ENCODE peak calls at places on chromosomes 11 and 22, in five cellular contexts. One of them, this sample, is unnamed.

GRCh38 chr11:120808616-120809050 is 215.3 kb upstream of the TBCEL start:
- DNase-seq in psoas muscle: no peak
- DNase-seq in brain microvascular endothelial cell: no peak
- DNase-seq in fibroblast of lung: no peak
- DNase-seq in mammary epithelial cell: no peak
- DNase-seq in this sample: no peak

GRCh38 chr11:62125881-62126280 is 2.1 kb downstream of the INCENP start:
- DNase-seq in mammary epithelial cell: peak
- DNase-seq in brain microvascular endothelial cell: no peak
- DNase-seq in psoas muscle: no peak
- DNase-seq in fibroblast of lung: no peak
- DNase-seq in this sample: no peak

GRCh38 chr22:46777609-46777970 is 15.1 kb downstream of the TBC1D22A start:
- DNase-seq in brain microvascular endothelial cell: no peak
- DNase-seq in mammary epithelial cell: no peak
- DNase-seq in psoas muscle: no peak
- DNase-seq in fibroblast of lung: no peak
- DNase-seq in this sample: no peak

GRCh38 chr11:2156416-2157182 is 4.4 kb downstream of the INS start:
- DNase-seq in brain microvascular endothelial cell: peak
- DNase-seq in psoas muscle: peak
- DNase-seq in mammary epithelial cell: peak
- DNase-seq in fibroblast of lung: peak
- DNase-seq in this sample: peak

GRCh38 chr11:119622454-119623143 is 106.4 kb downstream of the NECTIN1 start:
- DNase-seq in fibroblast of lung: no peak
- DNase-seq in brain microvascular endothelial cell: no peak
- DNase-seq in mammary epithelial cell: no peak
- DNase-seq in psoas muscle: peak
- DNase-seq in this sample: no peak

GRCh38 chr11:78101073-78101472 is 21.4 kb upstream of the NDUFC2 start:
- DNase-seq in brain microvascular endothelial cell: no peak
- DNase-seq in psoas muscle: no peak
- DNase-seq in mammary epithelial cell: no peak
- DNase-seq in fibroblast of lung: peak
- DNase-seq in this sample: peak

GRCh38 chr11:100810146-100810545 is 123.1 kb downstream of the ARHGAP42 start:
- DNase-seq in psoas muscle: no peak
- DNase-seq in mammary epithelial cell: peak
- DNase-seq in brain microvascular endothelial cell: no peak
- DNase-seq in fibroblast of lung: peak
- DNase-seq in this sample: peak

GRCh38 chr11:95984035-95984434 is 60.1 kb upstream of the MTMR2 start:
- DNase-seq in fibroblast of lung: no peak
- DNase-seq in psoas muscle: no peak
- DNase-seq in brain microvascular endothelial cell: no peak
- DNase-seq in mammary epithelial cell: no peak
- DNase-seq in this sample: no peak

GRCh38 chr11:13011366-13012036 is 2.4 kb downstream of the RASSF10 start:
- DNase-seq in fibroblast of lung: no peak
- DNase-seq in brain microvascular endothelial cell: no peak
- DNase-seq in mammary epithelial cell: peak
- DNase-seq in psoas muscle: no peak
- DNase-seq in this sample: no peak
- H3K4me3 ChIP-seq in fibroblast of lung: no peak
- H3K4me3 ChIP-seq in brain microvascular endothelial cell: no peak
- H3K4me3 ChIP-seq in mammary epithelial cell: peak
- H3K4me3 ChIP-seq in psoas muscle: peak
- H3K4me3 ChIP-seq in this sample: no peak

DNA sequence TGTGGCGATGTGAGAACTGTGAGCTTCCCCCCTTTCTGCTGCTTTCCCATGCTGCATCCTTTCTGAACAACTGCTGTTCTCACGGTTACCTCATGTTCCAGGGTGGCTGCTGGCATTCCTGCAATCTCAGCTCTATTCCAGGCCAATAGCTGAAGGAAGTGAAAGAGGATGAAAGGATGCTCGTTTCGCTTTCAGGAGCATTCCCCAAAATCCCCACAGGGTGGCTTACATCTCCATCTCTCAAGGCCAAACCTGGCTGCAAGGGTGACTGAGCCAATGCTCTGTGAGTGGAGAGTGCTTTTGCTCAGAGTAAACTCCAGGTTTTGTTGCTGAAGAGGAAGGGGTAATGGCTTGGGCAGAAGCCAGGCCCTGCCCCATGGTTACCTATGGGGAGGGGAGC is 848.2 kb downstream of the BRD1 start:
- DNase-seq in brain microvascular endothelial cell: no peak
- DNase-seq in mammary epithelial cell: no peak
- DNase-seq in fibroblast of lung: no peak
- DNase-seq in psoas muscle: no peak
- DNase-seq in this sample: no peak
- TF ChIP-seq CTCF in brain microvascular endothelial cell: no peak
- TF ChIP-seq CTCF in mammary epithelial cell: no peak
- TF ChIP-seq CTCF in fibroblast of lung: no peak
- TF ChIP-seq CTCF in psoas muscle: no peak
- TF ChIP-seq CTCF in this sample: no peak

DNA sequence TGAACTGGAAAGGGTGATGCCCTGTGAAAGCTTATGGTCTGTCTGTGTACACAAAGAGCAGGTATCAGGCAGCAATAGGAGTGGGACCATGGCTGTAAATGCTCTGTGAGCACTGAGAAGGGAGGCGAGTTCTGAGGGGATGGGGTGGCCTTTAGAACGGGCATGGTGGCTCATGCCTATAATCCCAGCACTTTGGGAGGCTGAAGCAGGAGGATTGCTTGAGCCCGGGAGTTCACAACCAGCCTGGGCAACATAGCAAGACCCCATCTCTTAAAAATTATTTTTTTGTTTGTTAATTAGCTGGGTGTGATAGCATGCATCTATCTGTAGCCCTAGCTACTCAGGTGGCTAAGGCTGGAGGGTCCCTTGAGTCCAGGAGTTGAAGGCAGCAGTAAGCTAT is 3.5 kb downstream of the SPINDOC start:
- DNase-seq in psoas muscle: no peak
- DNase-seq in mammary epithelial cell: no peak
- DNase-seq in fibroblast of lung: no peak
- DNase-seq in brain microvascular endothelial cell: no peak
- DNase-seq in this sample: no peak
- H3K4me3 ChIP-seq in psoas muscle: no peak
- H3K4me3 ChIP-seq in mammary epithelial cell: no peak
- H3K4me3 ChIP-seq in fibroblast of lung: no peak
- H3K4me3 ChIP-seq in brain microvascular endothelial cell: no peak
- H3K4me3 ChIP-seq in this sample: no peak

DNA sequence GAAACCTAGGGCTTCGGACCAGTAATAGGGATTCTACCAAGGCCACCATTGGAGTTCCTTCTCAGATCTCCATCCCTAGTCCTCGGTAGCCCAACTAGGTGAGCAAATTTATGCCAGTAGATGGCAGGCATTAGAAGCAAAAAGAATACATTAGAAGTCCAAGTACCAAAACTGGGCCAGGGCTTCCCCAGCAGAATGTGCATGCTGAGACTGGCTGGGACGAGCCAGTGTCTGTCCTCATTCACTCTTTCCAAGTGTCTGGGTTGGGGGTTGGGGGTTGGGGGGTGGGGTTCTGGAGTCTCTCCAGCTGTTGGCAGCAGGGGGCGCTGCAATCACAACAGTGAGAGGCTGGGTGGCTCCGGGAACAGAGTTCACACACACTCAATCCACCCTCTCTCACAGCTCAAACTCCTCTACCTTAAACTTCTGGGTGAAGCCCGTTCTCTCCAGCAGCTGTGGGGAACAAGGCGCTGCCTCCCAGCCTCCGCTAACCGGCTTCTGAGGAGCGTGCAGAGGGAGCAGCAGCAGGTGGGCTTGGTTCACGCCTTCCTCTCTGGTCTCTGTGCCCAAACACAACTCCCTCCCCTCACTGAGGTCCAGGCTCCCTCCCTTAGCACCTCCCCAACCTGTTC is 57.5 kb downstream of the BTG4 start:
- DNase-seq in brain microvascular endothelial cell: peak
- DNase-seq in fibroblast of lung: peak
- DNase-seq in psoas muscle: no peak
- DNase-seq in mammary epithelial cell: peak
- DNase-seq in this sample: peak
- TF ChIP-seq CTCF in brain microvascular endothelial cell: peak
- TF ChIP-seq CTCF in fibroblast of lung: peak
- TF ChIP-seq CTCF in psoas muscle: peak
- TF ChIP-seq CTCF in mammary epithelial cell: peak
- TF ChIP-seq CTCF in this sample: peak

This sample was measured in choroid plexus epithelial cell.